ENCODE peak calls at places on chromosomes 11 and 22, in seven cellular contexts. T is HCT116, R is WTC11, W is HepG2, A is H1, Z is GM12878, F is K562. S is an unnamed sample.

GRCh38 chr11:79436911-79437273 is 3.9 kb downstream of the TENM4 start:
- DNase-seq in T (no peak), R (no peak), W (no peak), A (no peak), Z (no peak), F (no peak), S (no peak)

GRCh38 chr22:23915230-23915754 is 21.1 kb downstream of the MIF start:
- DNase-seq in T (no peak), R (no peak), W (no peak), A (no peak), Z (no peak), F (no peak), S (no peak)

GRCh38 chr11:115164774-115165173 is 339.4 kb downstream of the CADM1 start:
- DNase-seq in T (no peak), R (peak), W (no peak), A (peak), Z (no peak), F (no peak), S (no peak)

GRCh38 chr11:73335204-73335923 is 27.3 kb downstream of the ARHGEF17 start:
- DNase-seq in T (peak), R (peak), W (peak), A (no peak), Z (no peak), F (peak), S (peak)

GRCh38 chr22:27198518-27199035 is 541.2 kb downstream of the MIAT start:
- DNase-seq in T (no peak), R (no peak), W (no peak), A (no peak), Z (no peak), F (no peak), S (no peak)

GRCh38 chr11:62600367-62601113 is 1.1 kb downstream of the MTA2 start:
- DNase-seq in T (no peak), R (no peak), W (no peak), A (no peak), Z (no peak), F (no peak), S (no peak)

GRCh38 chr22:33746501-33746928 is 173.8 kb downstream of the LARGE1 start:
- DNase-seq in T (no peak), R (no peak), W (peak), A (no peak), Z (no peak), F (no peak), S (no peak)

GRCh38 chr11:128779036-128779435 is 85.2 kb downstream of the FLI1 start:
- DNase-seq in T (no peak), R (no peak), W (no peak), A (no peak), Z (no peak), F (no peak), S (no peak)

GRCh38 chr11:31492320-31492913 is 17.0 kb downstream of the IMMP1L start:
- DNase-seq in T (no peak), R (no peak), W (no peak), A (no peak), Z (no peak), F (no peak), S (no peak)

GRCh38 chr22:19354201-19354600 is 62.7 kb upstream of the CLTCL1 start:
- DNase-seq in T (no peak), R (no peak), W (no peak), A (no peak), Z (no peak), F (no peak), S (no peak)

GRCh38 chr11:69877235-69877634 is 58.0 kb upstream of the FGF3 start:
- DNase-seq in T (no peak), R (no peak), W (no peak), A (no peak), Z (no peak), F (no peak), S (no peak)

GRCh38 chr11:15288801-15289342 is 174.1 kb downstream of the INSC start:
- DNase-seq in T (no peak), R (no peak), W (no peak), A (no peak), Z (no peak), F (no peak), S (no peak)

GRCh38 chr11:68312117-68312779 is at the start of gene LRP5:
- DNase-seq in T (no peak), R (no peak), W (no peak), A (no peak), Z (no peak), F (peak), S (peak)

GRCh38 chr11:12993626-12994025 is 15.5 kb upstream of the RASSF10 start:
- DNase-seq in T (no peak), R (no peak), W (no peak), A (no peak), Z (no peak), F (no peak), S (no peak)

GRCh38 chr11:33043221-33043833 is 4.0 kb downstream of the TCP11L1 start:
- DNase-seq in T (no peak), R (no peak), W (no peak), A (no peak), Z (no peak), F (no peak), S (no peak)

GRCh38 chr11:1230456-1231395 is 7.9 kb downstream of the MUC5B start:
- DNase-seq in T (no peak), R (no peak), W (no peak), A (no peak), Z (no peak), F (no peak), S (no peak)

GRCh38 chr11:44737222-44737621 is 10.5 kb downstream of the TSPAN18 start:
- DNase-seq in T (no peak), R (no peak), W (no peak), A (no peak), Z (no peak), F (no peak), S (no peak)

GRCh38 chr11:128604723-128605122 is 17.4 kb upstream of the ETS1 start:
- DNase-seq in T (no peak), R (no peak), W (no peak), A (no peak), Z (no peak), F (no peak), S (no peak)

GRCh38 chr11:66559141-66559861 is 9.1 kb downstream of the CTSF start:
- DNase-seq in T (no peak), R (peak), W (no peak), A (no peak), Z (no peak), F (peak), S (no peak)

GRCh38 chr11:8258289-8258688 is 5.4 kb downstream of the LMO1 start:
- DNase-seq in T (no peak), R (no peak), W (no peak), A (no peak), Z (no peak), F (no peak), S (no peak)

GRCh38 chr22:36144886-36145541 is 15.5 kb downstream of the APOL3 start:
- DNase-seq in T (peak), R (peak), W (peak), A (peak), Z (no peak), F (no peak), S (peak)

GRCh38 chr22:27629908-27630733 is 171.4 kb downstream of the MN1 start:
- DNase-seq in T (no peak), R (no peak), W (no peak), A (no peak), Z (no peak), F (no peak), S (no peak)

GRCh38 chr11:66069715-66070603 is at the start of gene PACS1:
- DNase-seq in T (no peak), R (peak), W (peak), A (peak), Z (no peak), F (peak), S (peak)

GRCh38 chr11:31817054-31817620 is 6.0 kb upstream of the PAX6 start:
- DNase-seq in T (no peak), R (peak), W (no peak), A (no peak), Z (no peak), F (peak), S (peak)

GRCh38 chr11:9362393-9362863 is 22.0 kb upstream of the IPO7 start:
- DNase-seq in T (no peak), R (no peak), W (peak), A (no peak), Z (no peak), F (peak), S (no peak)

GRCh38 chr11:115548878-115549528 is 44.8 kb upstream of the CADM1 start:
- DNase-seq in T (no peak), R (peak), W (peak), A (peak), Z (no peak), F (no peak), S (no peak)

GRCh38 chr11:34356918-34357645 is 728 bp downstream of the ABTB2 start:
- DNase-seq in T (no peak), R (peak), W (no peak), A (no peak), Z (no peak), F (peak), S (peak)

GRCh38 chr11:34358666-34359547 is 1.1 kb upstream of the ABTB2 start:
- DNase-seq in T (peak), R (peak), W (peak), A (no peak), Z (peak), F (peak), S (peak)

GRCh38 chr11:34357646-34358257 is at the start of gene ABTB2:
- DNase-seq in T (peak), R (peak), W (peak), A (peak), Z (peak), F (peak), S (peak)

GRCh38 chr11:34359548-34359891 is 1.7 kb upstream of the ABTB2 start:
- DNase-seq in T (peak), R (no peak), W (no peak), A (no peak), Z (no peak), F (peak), S (no peak)

DNA sequence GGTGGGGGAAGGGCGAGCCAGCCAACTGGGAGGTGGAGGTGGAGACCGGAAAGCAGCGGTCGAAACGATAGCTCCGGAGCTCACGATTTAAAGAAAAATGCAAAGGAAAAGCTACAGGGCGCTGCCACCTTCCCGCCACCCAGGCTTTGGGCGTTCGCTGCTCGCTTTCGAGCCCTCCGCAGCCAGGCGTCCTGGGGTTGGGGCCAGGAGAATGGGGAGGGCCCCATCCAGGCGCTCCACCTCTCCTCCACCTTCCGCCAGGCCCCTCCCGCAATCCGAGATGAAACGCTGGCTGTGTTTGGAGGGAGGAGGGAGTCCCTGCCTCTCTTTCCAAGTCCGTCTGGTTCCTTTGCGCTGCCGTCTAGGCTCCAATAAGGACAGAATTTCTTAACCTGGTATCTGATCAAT is 452 bp upstream of the ABTB2 start:
- DNase-seq in T (peak), R (peak), W (peak), A (no peak), Z (no peak), F (peak), S (peak)
- TF ChIP-seq SP1 in T (peak), R (no peak), W (no peak), A (no peak), Z (no peak), F (no peak), S (no peak)

GRCh38 chr22:39686776-39687525 is 116.4 kb downstream of the CACNA1I start:
- DNase-seq in T (no peak), R (no peak), W (no peak), A (no peak), Z (no peak), F (no peak), S (no peak)

GRCh38 chr22:39689421-39689820 is 118.9 kb downstream of the CACNA1I start:
- DNase-seq in T (no peak), R (no peak), W (no peak), A (no peak), Z (no peak), F (no peak), S (no peak)

GRCh38 chr22:39693943-39694500 is 123.5 kb downstream of the CACNA1I start:
- DNase-seq in T (no peak), R (no peak), W (no peak), A (no peak), Z (no peak), F (no peak), S (no peak)

GRCh38 chr22:39688186-39688768 is 117.7 kb downstream of the CACNA1I start:
- DNase-seq in T (no peak), R (no peak), W (no peak), A (no peak), Z (no peak), F (no peak), S (no peak)

DNA sequence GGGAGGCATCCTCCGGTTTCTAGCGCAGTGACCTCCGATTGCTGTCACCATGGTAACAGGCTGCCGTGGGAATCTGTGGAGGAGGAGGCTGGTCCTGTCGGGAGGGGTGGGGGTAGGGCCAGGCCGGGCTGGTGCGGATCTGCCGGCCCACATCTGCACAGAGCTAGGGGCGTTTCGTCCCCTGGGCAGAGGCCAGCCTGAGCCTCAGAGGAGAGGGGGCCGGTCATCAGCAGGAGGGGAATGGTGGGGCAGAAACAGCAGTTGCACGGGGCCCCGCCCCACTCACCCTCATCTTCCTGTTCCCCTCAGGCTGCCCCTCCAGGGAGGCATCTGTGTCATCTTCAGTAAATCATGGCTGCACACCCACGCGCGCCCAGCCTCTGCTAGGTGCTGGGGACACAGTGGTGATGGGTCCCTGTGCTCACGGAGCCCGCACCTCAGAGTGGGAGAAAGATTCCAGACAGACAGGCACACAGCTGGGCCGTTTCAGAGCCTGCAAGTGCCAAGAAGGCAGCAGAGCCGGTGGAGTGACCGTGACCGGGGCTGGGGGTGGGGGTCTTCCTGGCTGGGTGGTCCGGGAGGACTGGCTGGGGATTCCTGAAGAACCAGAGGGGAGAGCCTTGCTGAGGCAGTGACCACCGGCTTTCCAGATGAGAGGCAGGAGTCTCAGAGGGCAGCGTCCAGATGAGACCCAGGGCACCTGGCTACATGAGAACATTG is 120.5 kb downstream of the CACNA1I start:
- DNase-seq in T (no peak), R (peak), W (no peak), A (no peak), Z (no peak), F (peak), S (no peak)
- TF ChIP-seq SP1 in T (no peak), R (no peak), W (no peak), A (no peak), Z (no peak), F (no peak), S (no peak)

GRCh38 chr11:92977401-92977800 is 8.0 kb downstream of the MTNR1B start:
- DNase-seq in T (no peak), R (no peak), W (no peak), A (no peak), Z (no peak), F (no peak), S (no peak)

GRCh38 chr11:92975285-92975684 is 5.8 kb downstream of the MTNR1B start:
- DNase-seq in T (no peak), R (no peak), W (peak), A (no peak), Z (no peak), F (no peak), S (no peak)

GRCh38 chr11:92978226-92979111 is 9.0 kb downstream of the MTNR1B start:
- DNase-seq in T (no peak), R (no peak), W (no peak), A (no peak), Z (no peak), F (peak), S (no peak)

GRCh38 chr11:92979176-92979575 is 9.7 kb downstream of the MTNR1B start:
- DNase-seq in T (no peak), R (no peak), W (no peak), A (no peak), Z (no peak), F (peak), S (no peak)

GRCh38 chr11:92976681-92977080 is 7.2 kb downstream of the MTNR1B start:
- DNase-seq in T (no peak), R (no peak), W (no peak), A (no peak), Z (no peak), F (no peak), S (no peak)
- TF ChIP-seq SP1 in T (no peak), R (no peak), W (no peak), A (no peak), Z (no peak), F (no peak), S (no peak)

DNA sequence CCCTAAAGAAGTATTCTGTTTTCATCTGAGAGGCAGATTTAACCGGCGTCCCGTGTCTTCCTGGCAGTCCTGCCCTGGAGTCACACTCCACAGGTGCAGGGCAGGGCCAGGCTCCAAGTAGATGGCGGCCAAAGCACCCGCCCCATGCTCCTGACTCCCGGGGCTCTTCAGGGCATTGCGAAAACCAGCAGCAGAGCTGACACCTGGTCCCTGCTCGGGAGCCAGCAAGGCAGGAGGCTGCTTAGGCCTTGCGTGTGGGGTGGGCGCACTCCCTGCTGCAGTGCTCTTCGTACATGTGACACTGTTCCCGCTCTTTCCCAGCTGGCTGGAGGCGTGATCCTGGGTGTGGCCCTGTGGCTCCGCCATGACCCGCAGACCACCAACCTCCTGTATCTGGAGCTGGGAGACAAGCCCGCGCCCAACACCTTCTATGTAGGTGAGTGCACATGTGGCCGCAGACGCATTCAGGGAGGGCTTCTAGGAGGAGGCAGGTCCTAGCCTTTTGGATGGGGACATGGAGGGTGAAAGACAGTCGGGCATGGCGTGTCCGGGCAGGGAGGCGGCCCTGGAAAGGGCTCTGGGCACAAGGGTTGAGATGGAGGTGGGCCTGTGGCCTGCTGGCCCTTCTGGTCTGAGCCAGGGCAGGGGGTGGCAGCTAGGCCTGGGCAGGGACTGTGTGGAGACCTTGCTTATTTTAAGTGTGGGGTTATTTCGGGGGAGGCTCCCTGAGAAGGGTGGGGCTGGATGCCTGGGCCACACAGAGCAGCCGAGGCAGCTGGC is 10.3 kb upstream of the TSSC4 start:
- DNase-seq in T (no peak), R (no peak), W (no peak), A (no peak), Z (no peak), F (no peak), S (no peak)
- TF ChIP-seq SP1 in T (no peak), R (no peak), W (no peak), A (no peak), Z (no peak), F (no peak), S (no peak)

DNA sequence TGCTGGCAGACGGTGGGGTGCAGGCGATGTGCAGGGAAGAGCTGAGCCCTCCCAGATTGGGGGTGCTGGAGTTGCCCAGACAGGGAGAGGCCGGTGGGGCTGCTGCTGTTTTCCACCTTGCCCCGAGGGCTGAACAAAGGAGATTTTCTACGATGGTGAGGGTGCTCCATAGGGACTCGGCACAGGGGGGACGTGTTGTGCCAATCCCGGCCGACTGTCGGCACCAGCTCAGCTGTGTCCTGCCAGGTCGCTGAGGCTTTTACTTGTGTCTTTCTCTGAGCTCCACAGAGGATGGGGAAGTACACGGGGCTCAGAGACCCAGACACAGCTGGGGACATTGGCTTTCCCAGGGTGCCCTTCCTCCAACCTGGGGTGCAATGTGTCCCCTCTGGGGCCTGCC is 816.8 kb downstream of the BRD1 start:
- DNase-seq in T (no peak), R (no peak), W (no peak), A (no peak), Z (no peak), F (no peak), S (no peak)
- TF ChIP-seq SP1 in T (no peak), R (no peak), W (no peak), A (no peak), Z (no peak), F (no peak), S (no peak)

GRCh38 chr22:47656806-47657205 is 894.4 kb downstream of the TBC1D22A start:
- DNase-seq in T (no peak), R (no peak), W (no peak), A (no peak), Z (no peak), F (no peak), S (no peak)

GRCh38 chr22:47658182-47658581 is 895.7 kb downstream of the TBC1D22A start:
- DNase-seq in T (no peak), R (no peak), W (no peak), A (no peak), Z (no peak), F (no peak), S (no peak)

GRCh38 chr22:47653921-47654320 is 891.5 kb downstream of the TBC1D22A start:
- DNase-seq in T (no peak), R (no peak), W (no peak), A (no peak), Z (no peak), F (no peak), S (no peak)

GRCh38 chr22:47654922-47655451 is 892.5 kb downstream of the TBC1D22A start:
- DNase-seq in T (no peak), R (no peak), W (no peak), A (no peak), Z (no peak), F (no peak), S (no peak)

GRCh38 chr22:47655930-47656329 is 893.5 kb downstream of the TBC1D22A start:
- DNase-seq in T (no peak), R (no peak), W (no peak), A (no peak), Z (no peak), F (no peak), S (no peak)
- TF ChIP-seq SP1 in T (no peak), R (no peak), W (no peak), A (no peak), Z (no peak), F (no peak), S (no peak)